ENCODE peak calls at places on chromosomes 1 and 21, in six cellular contexts. U is K562, R is HepG2, M is GM12878, L is SK-N-SH, F is HCT116. W is an unnamed sample.

GRCh38 chr1:24535021-24535424 is 20.9 kb upstream of the NCMAP start:
- DNase-seq in U (no peak), R (no peak), M (no peak), L (no peak), F (no peak), W (no peak)

GRCh38 chr21:42019101-42019605 is 9.0 kb upstream of the ZBTB21 start:
- DNase-seq in U (no peak), R (no peak), M (no peak), L (no peak), F (no peak), W (no peak)

GRCh38 chr1:94909486-94909885 is 17.4 kb downstream of the CNN3 start:
- DNase-seq in U (no peak), R (no peak), M (no peak), L (no peak), F (no peak), W (no peak)

GRCh38 chr1:182143825-182144661 is 82.5 kb upstream of the ZNF648 start:
- DNase-seq in U (peak; percentile 24), R (no peak), M (no peak), L (peak; percentile 29), F (no peak), W (peak; percentile 54)

GRCh38 chr1:6466023-6466422 is at the start of gene TNFRSF25:
- DNase-seq in U (no peak), R (no peak), M (no peak), L (no peak), F (no peak), W (no peak)

GRCh38 chr1:228487336-228488106 is at the start of gene RNF187:
- DNase-seq in U (peak; percentile 95), R (no peak), M (no peak), L (peak; percentile 97), F (no peak), W (peak; percentile 95)

GRCh38 chr1:215824245-215824644 is 257.1 kb downstream of the KCTD3 start:
- DNase-seq in U (no peak), R (no peak), M (no peak), L (no peak), F (no peak), W (peak; percentile 46)

GRCh38 chr1:41622402-41622801 is 137.9 kb upstream of the EDN2 start:
- DNase-seq in U (no peak), R (no peak), M (no peak), L (no peak), F (no peak), W (no peak)

GRCh38 chr1:90476411-90476810 is 240.7 kb downstream of the BARHL2 start:
- DNase-seq in U (no peak), R (no peak), M (no peak), L (no peak), F (no peak), W (no peak)

GRCh38 chr1:240169188-240169587 is 77.5 kb downstream of the FMN2 start:
- DNase-seq in U (no peak), R (no peak), M (no peak), L (no peak), F (no peak), W (no peak)

GRCh38 chr1:156281281-156282142 is 1.1 kb downstream of the SMG5 start:
- DNase-seq in U (peak; percentile 74), R (peak; percentile 35), M (no peak), L (peak; percentile 36), F (no peak), W (no peak)
- TF ChIP-seq JUND in U (peak; percentile 76), R (no peak), M (peak; percentile 78), L (no peak), F (no peak), W (no peak)

DNA sequence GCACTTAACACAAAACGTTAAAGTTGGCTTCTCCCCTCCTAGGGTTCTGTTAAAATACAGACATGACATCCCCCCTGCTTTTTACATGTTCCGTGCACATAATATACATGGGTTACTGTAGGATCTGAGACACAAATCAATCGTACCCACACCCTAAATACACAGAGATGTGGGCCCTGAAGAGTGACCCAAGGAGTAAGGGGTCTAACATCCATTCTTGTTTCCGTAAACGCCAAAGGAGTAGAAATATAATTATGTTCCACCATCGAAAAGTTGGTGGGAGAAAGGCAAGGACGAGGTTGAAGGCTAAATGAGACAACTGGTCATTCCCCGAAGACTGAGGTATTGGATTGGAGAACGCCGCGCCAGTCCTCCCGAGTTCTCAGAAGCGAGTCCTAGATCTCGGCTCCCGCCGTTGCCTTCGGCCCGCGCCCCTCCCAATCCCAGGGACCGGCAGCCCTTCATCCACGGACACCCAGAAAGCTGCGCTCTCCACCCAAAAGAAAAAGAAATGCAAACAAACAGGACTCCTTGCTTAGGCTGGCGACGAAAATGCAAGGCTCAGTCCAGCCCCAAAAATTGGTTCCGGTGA is 1.2 kb downstream of the TBX15 start:
- DNase-seq in U (no peak), R (no peak), M (no peak), L (no peak), F (no peak), W (no peak)
- H3K27ac ChIP-seq in U (peak overlapping the region; percentile 25), R (no peak overlapping the region), M (no peak overlapping the region), L (no peak overlapping the region), F (no peak overlapping the region), W (no peak overlapping the region)

GRCh38 chr1:77143529-77144121 is 75.6 kb downstream of the PIGK start:
- DNase-seq in U (no peak), R (no peak), M (no peak), L (peak; percentile 15), F (no peak), W (no peak)
- TF ChIP-seq CTCF in U (no peak), R (peak; percentile 10), M (no peak), L (peak; percentile 75), F (peak; percentile 61), W (no peak)

GRCh38 chr1:178048426-178048825 is 45.5 kb upstream of the RASAL2 start:
- DNase-seq in U (no peak), R (no peak), M (no peak), L (no peak), F (no peak), W (no peak)
- TF ChIP-seq JUND in U (no peak), R (no peak), M (no peak), L (no peak), F (no peak), W (no peak)

DNA sequence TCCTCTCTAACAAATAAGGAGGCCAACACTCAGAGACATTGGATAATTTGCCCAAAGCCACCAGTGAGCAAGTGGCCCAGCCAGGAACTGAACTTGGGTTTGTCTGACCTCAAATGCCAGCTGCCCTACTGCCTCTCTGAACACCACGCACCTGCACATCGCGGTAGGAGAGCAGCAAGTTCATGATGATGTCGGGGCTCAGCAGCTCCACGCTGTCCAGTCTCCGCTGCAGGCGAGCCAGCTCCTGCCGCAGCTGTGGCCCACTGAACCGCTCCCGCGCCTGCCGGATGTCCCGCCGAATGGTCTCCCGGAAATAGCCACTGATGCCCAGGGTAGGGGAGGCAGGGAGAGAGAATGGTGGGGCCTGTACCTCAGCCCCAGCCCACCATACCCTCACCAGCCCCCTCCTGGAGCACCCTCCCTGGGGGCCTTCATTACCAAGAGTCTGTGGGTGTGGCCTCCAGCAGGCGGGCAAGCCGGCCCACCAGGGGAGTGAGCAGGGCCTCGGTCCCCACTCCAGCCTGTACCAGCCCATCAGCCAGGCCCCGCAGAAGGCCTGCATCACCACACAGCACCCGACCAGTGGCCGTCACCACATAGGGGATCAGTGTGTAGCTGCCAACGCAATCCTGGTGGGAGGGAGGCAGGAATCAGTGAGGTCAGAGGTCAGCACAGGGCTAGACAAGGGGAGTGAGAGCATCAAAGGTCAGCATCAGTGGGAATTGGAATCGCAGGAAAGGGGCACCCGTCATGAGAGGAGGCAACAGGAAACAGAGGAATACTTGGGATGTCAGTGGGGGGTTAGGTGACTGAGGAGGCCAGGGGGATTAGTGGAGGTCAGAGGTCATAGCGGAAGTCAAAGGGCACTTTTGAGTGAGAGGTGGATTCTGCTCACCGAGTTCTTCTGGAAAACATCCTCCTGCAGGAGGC is 2.7 kb downstream of the MAP3K6 start:
- DNase-seq in U (no peak), R (no peak), M (no peak), L (no peak), F (no peak), W (no peak)
- H3K27ac ChIP-seq in U (no peak overlapping the region), R (no peak overlapping the region), M (no peak overlapping the region), L (no peak overlapping the region), F (peak overlapping the region; percentile 100), W (no peak overlapping the region)

DNA sequence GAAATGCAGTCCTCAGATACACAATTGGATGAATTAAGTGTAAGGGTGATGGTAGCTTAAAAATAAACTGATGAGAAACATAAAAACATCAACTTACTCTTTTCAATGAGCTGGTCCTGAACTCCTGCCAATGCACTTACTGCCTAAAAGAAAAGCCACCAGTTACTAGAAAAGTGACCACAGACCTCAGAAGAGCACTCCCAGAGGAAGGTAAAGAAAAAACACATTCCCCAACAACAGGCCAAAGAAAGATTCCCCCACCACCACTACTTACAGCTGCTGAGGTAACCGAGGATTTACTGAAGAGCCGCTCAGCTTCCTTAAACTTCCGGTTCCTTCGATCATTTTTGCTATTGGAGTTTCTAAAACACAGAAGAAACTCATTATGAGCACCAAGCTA is 5.4 kb downstream of the MEAF6 start:
- DNase-seq in U (peak; percentile 18), R (peak; percentile 28), M (no peak), L (peak; percentile 15), F (no peak), W (no peak)
- TF ChIP-seq CTCF in U (peak; percentile 28), R (no peak), M (peak; percentile 31), L (peak; percentile 49), F (peak; percentile 39), W (peak; percentile 17)

GRCh38 chr1:2233997-2234761 is 6.1 kb downstream of the SKI start:
- DNase-seq in U (no peak), R (peak; percentile 93), M (no peak), L (no peak), F (no peak), W (peak; percentile 50)

GRCh38 chr1:2234762-2235113 is 6.6 kb downstream of the SKI start:
- DNase-seq in U (no peak), R (no peak), M (no peak), L (no peak), F (no peak), W (no peak)

GRCh38 chr1:2233468-2233867 is 5.3 kb downstream of the SKI start:
- DNase-seq in U (no peak), R (no peak), M (no peak), L (no peak), F (no peak), W (no peak)

GRCh38 chr1:2236695-2237677 is 8.9 kb downstream of the SKI start:
- DNase-seq in U (no peak), R (no peak), M (no peak), L (no peak), F (no peak), W (no peak)

GRCh38 chr1:2235300-2235998 is 7.3 kb downstream of the SKI start:
- DNase-seq in U (no peak), R (no peak), M (no peak), L (no peak), F (no peak), W (no peak)
- TF ChIP-seq JUND in U (no peak), R (no peak), M (no peak), L (no peak), F (no peak), W (no peak)

DNA sequence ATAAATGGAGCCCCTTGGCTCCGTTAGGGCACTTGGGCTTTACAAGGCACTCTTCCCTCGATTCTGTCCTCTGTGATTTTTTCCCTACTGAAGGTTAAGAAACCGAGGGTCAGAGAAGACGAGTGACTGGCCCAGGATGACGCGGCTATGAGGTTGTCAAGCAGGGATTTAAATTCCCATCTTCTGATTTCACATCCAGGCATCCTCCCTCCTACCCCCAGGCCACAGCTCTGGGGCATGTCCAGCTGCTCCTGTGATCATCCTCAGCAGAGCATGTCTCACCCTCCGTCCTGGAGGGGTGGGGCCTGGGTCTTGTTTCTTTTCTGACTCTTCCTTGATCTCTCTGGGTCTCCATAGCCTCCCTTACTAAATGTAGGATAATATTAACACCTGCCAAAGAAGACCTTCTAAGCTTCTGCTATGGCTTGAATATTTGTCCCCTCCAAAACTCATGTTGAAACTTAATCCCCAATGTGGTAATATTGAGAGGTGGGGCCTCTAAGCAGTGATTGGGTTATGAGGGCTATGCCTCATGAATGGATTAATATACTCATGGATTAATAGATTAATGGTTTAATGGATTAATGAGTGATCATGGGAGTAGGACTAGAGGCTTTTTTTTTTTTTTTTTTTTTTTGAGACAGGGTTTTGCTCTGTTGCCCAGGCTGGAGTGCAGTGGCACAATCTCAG is 4.6 kb downstream of the CRYBG2 start:
- DNase-seq in U (no peak), R (no peak), M (no peak), L (no peak), F (no peak), W (no peak)
- H3K27ac ChIP-seq in U (no peak overlapping the region), R (peak overlapping the region; percentile 100), M (no peak overlapping the region), L (no peak overlapping the region), F (no peak overlapping the region), W (no peak overlapping the region)